ENCODE peak calls at places on chromosomes 5 and 9, in five cellular contexts. E, P, N, A and R are unnamed samples.

GRCh38 chr9:8660383-8660782 is 860.8 kb upstream of the DMAC1 start:
- DNase-seq in N (peak), P (peak), A (peak), E (no peak), R (peak)

GRCh38 chr9:10268500-10269485 is 344.0 kb downstream of the PTPRD start:
- DNase-seq in P (no peak), N (no peak), E (peak), A (peak), R (peak)

GRCh38 chr9:129459550-129460322 is 161.2 kb downstream of the C9orf50 start:
- DNase-seq in A (no peak), N (no peak), E (no peak), P (peak), R (peak)

GRCh38 chr9:4515958-4516375 is 25.7 kb downstream of the SLC1A1 start:
- DNase-seq in P (peak), N (no peak), E (peak), A (no peak), R (no peak)

GRCh38 chr9:121743441-121744001 is 92.1 kb downstream of the DAB2IP start:
- DNase-seq in E (peak), A (peak), P (peak), N (peak), R (peak)

GRCh38 chr5:103808464-103809106 is 246.0 kb upstream of the NUDT12 start:
- DNase-seq in E (peak), P (no peak), N (no peak), A (no peak), R (no peak)

GRCh38 chr5:56003179-56003578 is 8.4 kb upstream of the IL6ST start:
- DNase-seq in N (no peak), A (peak), E (peak), P (no peak), R (peak)

GRCh38 chr5:17277907-17278306 is 60.5 kb downstream of the BASP1 start:
- DNase-seq in E (no peak), N (no peak), P (no peak), A (no peak), R (no peak)

GRCh38 chr5:157603333-157604190 is 28.0 kb upstream of the ADAM19 start:
- DNase-seq in A (no peak), P (no peak), E (peak), N (no peak), R (no peak)

GRCh38 chr5:10630126-10630525 is 66.3 kb downstream of the ANKRD33B start:
- DNase-seq in A (no peak), P (peak), N (no peak), E (no peak), R (no peak)

GRCh38 chr5:135235002-135235401 is 164.0 kb downstream of the MACROH2A1 start:
- DNase-seq in A (no peak), E (no peak), N (no peak), P (peak), R (no peak)

GRCh38 chr5:148920646-148921288 is 94.4 kb downstream of the ADRB2 start:
- DNase-seq in N (no peak), P (no peak), A (no peak), E (no peak), R (no peak)

GRCh38 chr9:132283165-132283564 is 71.6 kb downstream of the SETX start:
- DNase-seq in N (no peak), P (no peak), E (peak), A (no peak), R (no peak)

GRCh38 chr5:163569284-163569683 is 63.9 kb downstream of the MAT2B start:
- DNase-seq in E (peak), A (no peak), N (no peak), P (no peak), R (no peak)

GRCh38 chr9:83537331-83538171 is 650 bp downstream of the FRMD3 start:
- DNase-seq in P (no peak), E (no peak), A (no peak), N (no peak), R (no peak)

GRCh38 chr9:83536332-83536731 is 1.9 kb downstream of the FRMD3 start:
- DNase-seq in E (no peak), A (no peak), N (no peak), P (no peak), R (no peak)

GRCh38 chr9:83538890-83539238 is 663 bp upstream of the FRMD3 start:
- DNase-seq in A (no peak), P (no peak), E (no peak), N (no peak), R (no peak)

GRCh38 chr9:83535736-83536135 is 2.5 kb downstream of the FRMD3 start:
- DNase-seq in N (no peak), P (no peak), A (no peak), E (no peak), R (no peak)

DNA sequence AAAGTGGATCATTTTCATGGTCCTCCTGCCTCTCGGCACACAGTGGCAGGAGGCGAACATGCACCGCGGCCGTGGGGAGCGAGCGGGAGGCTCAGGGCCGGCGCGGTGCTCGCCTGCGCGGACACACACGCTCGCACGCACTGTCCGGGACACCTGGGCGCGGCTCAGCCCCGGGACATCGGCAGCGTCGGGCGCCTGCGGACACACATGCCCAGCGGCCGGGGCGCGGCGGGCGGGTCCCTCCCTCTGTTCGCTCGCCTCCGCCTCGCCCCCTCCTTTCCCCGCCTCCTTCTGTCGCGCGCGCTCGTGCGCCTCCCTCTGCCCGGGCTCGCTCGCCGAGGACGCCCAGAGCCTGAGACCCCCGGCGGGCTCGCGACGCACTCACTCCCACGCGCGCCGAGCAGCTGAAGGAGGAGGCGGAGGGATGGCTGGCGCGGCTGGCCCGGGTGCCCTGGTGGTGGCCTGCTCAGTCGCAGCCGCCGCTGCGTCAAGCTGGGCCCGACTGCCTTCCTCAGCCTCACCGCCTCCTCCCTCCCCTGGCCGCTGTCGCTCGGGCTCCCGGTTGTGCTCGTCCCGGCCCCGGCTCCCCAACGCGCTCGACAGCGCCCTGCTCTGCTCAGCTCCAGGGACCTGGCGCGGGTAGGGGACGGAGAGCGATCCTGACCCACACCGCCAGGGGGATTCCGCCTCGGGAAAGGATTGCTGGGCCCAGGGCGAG is at the start of gene FRMD3:
- DNase-seq in P (peak), A (peak), N (peak), E (peak), R (peak)
- TF ChIP-seq POLR2A in P (no peak), A (no peak), N (no peak), E (no peak), R (no peak)

GRCh38 chr5:72154076-72154756 is 46.9 kb downstream of the MAP1B start:
- DNase-seq in N (no peak), P (no peak), E (no peak), A (no peak), R (no peak)
- H3K27ac ChIP-seq in N (no peak), P (peak), E (peak), A (no peak), R (no peak)

DNA sequence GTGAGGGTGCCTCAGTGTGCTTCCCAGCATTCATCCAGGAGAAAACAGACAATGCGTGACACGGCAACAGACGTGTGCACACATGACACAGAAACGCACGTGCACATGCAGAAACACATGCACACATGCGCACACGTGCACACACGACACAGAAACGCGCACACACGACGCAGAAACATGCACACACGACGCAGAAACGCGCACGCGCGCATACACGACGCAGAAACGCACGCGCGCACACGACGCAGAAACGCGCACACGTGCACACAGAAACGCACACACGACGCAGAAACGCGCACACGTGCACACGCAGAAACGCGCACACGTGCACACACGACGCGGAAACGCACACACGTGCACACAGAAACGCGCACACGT is 16.5 kb downstream of the TPPP start:
- DNase-seq in P (peak), E (no peak), N (no peak), A (no peak), R (peak)
- TF ChIP-seq POLR2A in P (no peak), E (no peak), N (no peak), A (no peak), R (no peak)

GRCh38 chr9:26669641-26670040 is 223.0 kb downstream of the CAAP1 start:
- DNase-seq in N (no peak), P (no peak), A (no peak), E (no peak), R (no peak)
- H3K27ac ChIP-seq in N (no peak), P (no peak), A (no peak), E (no peak), R (no peak)